ENCODE peak calls at places on chromosome 17, in four cellular contexts. D, Y, H and S are unnamed samples.

GRCh38 chr17:43576563-43577229 is 30.6 kb upstream of the ETV4 start:
- DNase-seq in D (peak; percentile 57), Y (peak; percentile 77), H (peak; percentile 52), S (no peak)

GRCh38 chr17:12422632-12423031 is 243.1 kb upstream of the MYOCD start:
- DNase-seq in D (no peak), Y (no peak), H (no peak), S (no peak)

GRCh38 chr17:28916302-28916934 is 13.5 kb upstream of the DHRS13 start:
- DNase-seq in D (peak; percentile 47), Y (peak; percentile 62), H (no peak), S (no peak)

GRCh38 chr17:4717791-4718190 is 7.4 kb downstream of the ARRB2 start:
- DNase-seq in D (no peak), Y (peak; percentile 14), H (no peak), S (no peak)

GRCh38 chr17:34579017-34579946 is at the start of gene TMEM132E:
- DNase-seq in D (no peak), Y (no peak), H (no peak), S (no peak)

GRCh38 chr17:70920416-70920815 is 751.1 kb downstream of the KCNJ2 start:
- DNase-seq in D (no peak), Y (no peak), H (no peak), S (no peak)

GRCh38 chr17:68248199-68248825 is 469 bp downstream of the AMZ2 start:
- DNase-seq in D (peak; percentile 45), Y (no peak), H (no peak), S (no peak)

GRCh38 chr17:13420294-13421277 is 181.1 kb downstream of the HS3ST3A1 start:
- DNase-seq in D (no peak), Y (no peak), H (no peak), S (peak; percentile 55)

GRCh38 chr17:79299349-79299748 is 224.7 kb downstream of the ENGASE start:
- DNase-seq in D (no peak), Y (no peak), H (no peak), S (no peak)

GRCh38 chr17:79294459-79295071 is 219.9 kb downstream of the ENGASE start:
- DNase-seq in D (peak; percentile 49), Y (no peak), H (no peak), S (no peak)

GRCh38 chr17:79298801-79299200 is 224.2 kb downstream of the ENGASE start:
- DNase-seq in D (no peak), Y (no peak), H (no peak), S (no peak)

GRCh38 chr17:79296290-79296689 is 221.7 kb downstream of the ENGASE start:
- DNase-seq in D (no peak), Y (no peak), H (no peak), S (no peak)

GRCh38 chr17:79295307-79295706 is 220.7 kb downstream of the ENGASE start:
- DNase-seq in D (no peak), Y (no peak), H (no peak), S (no peak)
- H3K4me3 ChIP-seq in D (no peak overlapping the region), Y (no peak overlapping the region), H (no peak overlapping the region), S (no peak overlapping the region)

DNA sequence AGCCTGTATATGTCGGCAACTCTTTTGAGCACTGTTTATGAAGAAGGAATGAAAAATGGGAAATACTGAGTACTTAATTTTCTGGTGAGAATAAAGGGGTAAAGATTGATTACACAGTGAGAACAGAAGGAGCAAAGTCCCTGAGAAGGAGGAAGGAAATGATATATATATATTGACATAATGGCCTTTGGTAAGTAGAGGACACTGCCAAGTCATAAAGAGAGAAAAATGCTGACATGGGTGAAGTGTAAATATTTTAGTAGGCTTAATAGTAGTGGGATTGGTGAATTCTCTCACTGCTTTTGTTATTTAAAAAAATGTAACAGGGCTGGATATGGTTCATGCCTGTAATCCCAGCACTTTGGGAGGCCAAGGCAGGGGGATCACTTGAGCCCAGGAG is 16.2 kb downstream of the VMP1 start:
- DNase-seq in D (no peak), Y (no peak), H (no peak), S (no peak)
- H3K4me3 ChIP-seq in D (no peak overlapping the region), Y (no peak overlapping the region), H (no peak overlapping the region), S (no peak overlapping the region)

DNA sequence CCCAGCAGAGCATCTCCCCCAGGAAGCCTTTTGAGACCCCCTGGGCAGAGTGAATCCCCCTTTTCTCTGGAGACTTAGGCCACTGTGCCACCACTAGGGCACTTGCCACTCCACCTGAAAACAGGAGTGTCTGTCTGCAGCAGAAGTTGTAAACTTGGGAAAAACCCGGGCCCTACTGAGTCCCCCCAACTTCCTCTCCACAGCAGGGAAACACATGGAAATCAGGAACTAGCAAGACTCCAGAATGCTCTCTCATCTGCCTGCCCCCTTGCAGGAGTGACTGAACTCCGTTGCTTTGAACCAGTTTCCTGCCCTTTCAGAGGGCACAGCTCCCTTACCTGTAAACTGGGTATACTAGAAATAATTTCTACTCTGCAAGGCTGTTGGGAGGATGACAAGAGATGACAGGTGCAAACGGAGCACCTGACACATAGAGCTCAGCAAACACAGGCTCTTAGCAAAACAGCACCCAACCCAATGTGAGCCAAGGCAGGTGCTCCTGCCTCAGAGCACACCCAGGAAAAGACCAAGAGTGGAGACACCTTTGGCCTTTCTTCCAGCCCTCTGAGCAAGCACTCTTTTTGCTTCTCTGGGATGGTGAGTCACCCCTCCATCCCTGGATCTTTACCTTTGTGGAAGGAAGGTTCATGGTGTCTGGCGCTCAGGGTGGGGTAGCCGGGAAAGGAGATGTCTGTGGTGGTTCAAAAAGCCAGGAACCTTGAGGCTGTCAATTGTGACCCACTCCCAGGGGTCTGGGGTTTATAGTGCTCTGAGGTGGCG is at the start of gene HCRT:
- DNase-seq in D (peak; percentile 36), Y (no peak), H (no peak), S (no peak)
- H3K4me3 ChIP-seq in D (peak within 1 kb of the TSS; percentile 31), Y (peak within 1 kb of the TSS; percentile 89), H (peak within 1 kb of the TSS; percentile 69), S (peak within 1 kb of the TSS; percentile 48)

GRCh38 chr17:15303851-15304250 is 37.5 kb downstream of the TEKT3 start:
- DNase-seq in D (no peak), Y (no peak), H (no peak), S (no peak)

GRCh38 chr17:15307686-15308085 is 33.7 kb downstream of the TEKT3 start:
- DNase-seq in D (no peak), Y (no peak), H (no peak), S (no peak)

GRCh38 chr17:15309236-15309635 is 32.2 kb downstream of the TEKT3 start:
- DNase-seq in D (no peak), Y (no peak), H (no peak), S (no peak)

GRCh38 chr17:15308758-15309157 is 32.6 kb downstream of the TEKT3 start:
- DNase-seq in D (no peak), Y (no peak), H (no peak), S (no peak)

GRCh38 chr17:15306406-15306970 is 34.9 kb downstream of the TEKT3 start:
- DNase-seq in D (no peak), Y (no peak), H (no peak), S (no peak)
- H3K4me3 ChIP-seq in D (no peak overlapping the region), Y (no peak overlapping the region), H (no peak overlapping the region), S (peak overlapping the region; percentile 15)

GRCh38 chr17:81341347-81342061 is 46.4 kb upstream of the SLC38A10 start:
- DNase-seq in D (no peak), Y (no peak), H (no peak), S (no peak)

GRCh38 chr17:81342700-81343070 is 47.6 kb upstream of the SLC38A10 start:
- DNase-seq in D (no peak), Y (no peak), H (no peak), S (no peak)

GRCh38 chr17:81340606-81341346 is 45.7 kb upstream of the SLC38A10 start:
- DNase-seq in D (no peak), Y (no peak), H (no peak), S (no peak)

GRCh38 chr17:81339502-81340296 is 44.6 kb upstream of the SLC38A10 start:
- DNase-seq in D (no peak), Y (no peak), H (no peak), S (no peak)

DNA sequence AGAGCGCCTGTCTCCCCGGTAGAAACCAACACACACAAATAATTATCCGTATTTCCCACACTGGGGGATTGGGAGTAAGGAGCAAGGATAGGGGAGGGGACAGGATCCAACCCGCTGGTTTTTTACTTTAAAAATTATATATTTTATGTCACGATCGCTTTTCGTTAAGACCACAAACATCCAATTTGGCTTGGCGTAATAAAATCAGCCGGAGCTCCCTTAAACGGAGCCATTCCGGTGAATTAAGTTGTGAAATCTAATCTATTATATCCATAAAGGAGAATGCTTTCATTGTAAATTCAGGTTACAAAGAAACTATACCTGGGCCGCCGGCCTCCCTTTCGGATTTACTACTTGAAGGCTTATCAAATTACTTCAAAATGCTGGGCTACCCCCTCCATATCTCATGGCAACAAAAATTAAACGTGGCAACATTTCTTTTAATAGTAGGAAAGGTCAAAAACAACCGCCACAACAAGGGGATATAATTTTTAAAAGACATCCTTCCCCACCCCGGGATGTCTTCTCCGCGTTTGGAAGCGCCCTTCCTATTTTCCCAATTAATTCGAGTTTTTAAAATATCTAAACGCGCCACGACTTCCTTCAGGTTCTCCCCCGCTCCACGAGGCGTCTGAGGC is 47.1 kb upstream of the SLC38A10 start:
- DNase-seq in D (no peak), Y (no peak), H (no peak), S (no peak)
- H3K4me3 ChIP-seq in D (no peak overlapping the region), Y (no peak overlapping the region), H (peak overlapping the region; percentile 84), S (peak overlapping the region; percentile 93)

GRCh38 chr17:77465358-77466041 is 324.7 kb downstream of the SEC14L1 start:
- DNase-seq in D (peak; percentile 85), Y (peak; percentile 88), H (no peak), S (no peak)

GRCh38 chr17:77467513-77467912 is 326.7 kb downstream of the SEC14L1 start:
- DNase-seq in D (peak; percentile 3), Y (no peak), H (no peak), S (no peak)

GRCh38 chr17:77466596-77467223 is 325.9 kb downstream of the SEC14L1 start:
- DNase-seq in D (peak; percentile 2), Y (no peak), H (no peak), S (no peak)

GRCh38 chr17:77464988-77465357 is 324.2 kb downstream of the SEC14L1 start:
- DNase-seq in D (no peak), Y (no peak), H (no peak), S (no peak)

GRCh38 chr17:77466140-77466539 is 325.4 kb downstream of the SEC14L1 start:
- DNase-seq in D (peak; percentile 5), Y (no peak), H (no peak), S (no peak)
- H3K4me3 ChIP-seq in D (no peak overlapping the region), Y (peak overlapping the region; percentile 41), H (no peak overlapping the region), S (no peak overlapping the region)

DNA sequence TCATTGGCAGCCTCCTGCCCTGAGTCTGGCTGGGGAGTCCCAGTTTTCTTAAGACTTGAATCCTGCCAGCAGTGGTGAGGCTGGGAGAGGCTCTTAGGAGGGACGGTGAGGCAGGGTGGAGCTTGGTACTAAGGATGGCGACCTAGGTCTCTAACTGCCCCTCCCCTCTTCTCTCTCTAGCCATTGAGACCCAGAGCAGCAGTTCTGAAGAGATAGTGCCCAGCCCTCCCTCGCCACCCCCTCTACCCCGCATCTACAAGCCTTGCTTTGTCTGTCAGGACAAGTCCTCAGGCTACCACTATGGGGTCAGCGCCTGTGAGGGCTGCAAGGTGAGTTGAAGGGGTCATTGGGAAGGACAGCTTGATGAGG is 16.4 kb downstream of the GJD3 start:
- DNase-seq in D (no peak), Y (no peak), H (no peak), S (no peak)
- H3K4me3 ChIP-seq in D (no peak overlapping the region), Y (no peak overlapping the region), H (no peak overlapping the region), S (no peak overlapping the region)